ENCODE peak calls at places on chromosomes 5 and 9, in four cellular contexts. S, M, O and G are unnamed samples.

GRCh38 chr5:79573983-79574890 is 38.0 kb upstream of the TENT2 start:
- DNase-seq in M (no peak), O (no peak), S (no peak), G (peak; percentile 17)

GRCh38 chr5:111976705-111977104 is 219.7 kb upstream of the NREP start:
- DNase-seq in S (no peak), O (no peak), M (no peak), G (no peak)

GRCh38 chr9:108517591-108518365 is 338.0 kb downstream of the ACTL7B start:
- DNase-seq in M (no peak), S (no peak), O (no peak), G (no peak)

GRCh38 chr9:129889461-129889935 is 54.2 kb downstream of the USP20 start:
- DNase-seq in O (peak; percentile 50), S (no peak), M (no peak), G (no peak)

GRCh38 chr5:849651-850301 is 1.0 kb downstream of the ZDHHC11 start:
- DNase-seq in S (no peak), M (no peak), O (no peak), G (no peak)

GRCh38 chr5:156394642-156395393 is 67.9 kb downstream of the SGCD start:
- DNase-seq in S (peak; percentile 31), M (no peak), O (no peak), G (peak; percentile 62)

GRCh38 chr5:168409601-168410458 is 76.4 kb upstream of the RARS1 start:
- DNase-seq in M (no peak), S (no peak), O (peak; percentile 40), G (no peak)

GRCh38 chr5:59367791-59368394 is 525.6 kb downstream of the PDE4D start:
- DNase-seq in S (peak; percentile 8), M (peak; percentile 49), O (peak; percentile 53), G (peak; percentile 28)

GRCh38 chr5:95826949-95827595 is 4.5 kb upstream of the GLRX start:
- DNase-seq in M (no peak), O (no peak), S (no peak), G (no peak)

GRCh38 chr9:14198544-14199510 is 115.1 kb downstream of the NFIB start:
- DNase-seq in M (peak; percentile 65), S (peak; percentile 59), O (no peak), G (peak; percentile 40)

GRCh38 chr5:68565427-68565826 is 349.9 kb downstream of the PIK3R1 start:
- DNase-seq in O (peak; percentile 4), S (no peak), M (no peak), G (no peak)

GRCh38 chr9:81980568-81980967 is 8.0 kb upstream of the SPATA31D1 start:
- DNase-seq in O (no peak), M (no peak), S (no peak), G (no peak)

GRCh38 chr5:122297587-122298298 is 14.3 kb upstream of the SNCAIP start:
- DNase-seq in M (no peak), S (no peak), O (no peak), G (no peak)

GRCh38 chr5:177437623-177438022 is 9.0 kb upstream of the PRR7 start:
- DNase-seq in O (no peak), M (no peak), S (no peak), G (no peak)

GRCh38 chr5:124463840-124464239 is 282.6 kb downstream of the ZNF608 start:
- DNase-seq in S (no peak), M (no peak), O (no peak), G (no peak)

GRCh38 chr5:166428264-166428663 is 1863.2 kb upstream of the WWC1 start:
- DNase-seq in S (no peak), M (no peak), O (no peak), G (no peak)